ENCODE peak calls at places on chromosomes 11 and 22, in seven cellular contexts. A, I, U, J, O, W and K are unnamed samples.

GRCh38 chr11:82046778-82047177 is 686.9 kb downstream of the FAM181B start:
- DNase-seq in U (no peak), J (no peak), W (no peak), O (no peak), I (no peak), A (no peak), K (no peak)

GRCh38 chr22:44211946-44212930 is 31.5 kb downstream of the PARVG start:
- DNase-seq in O (no peak), J (no peak), W (no peak), U (no peak), I (no peak), A (no peak), K (no peak)

GRCh38 chr22:39206491-39206890 is 38.3 kb downstream of the PDGFB start:
- DNase-seq in J (no peak), W (no peak), U (no peak), I (peak; percentile 16), A (no peak), O (no peak), K (no peak)

GRCh38 chr11:10858505-10859360 is 880 bp upstream of the ZBED5 start:
- DNase-seq in U (peak; percentile 58), J (peak; percentile 31), O (peak; percentile 87), W (peak; percentile 33), A (no peak), I (peak; percentile 63), K (peak; percentile 86)

GRCh38 chr11:118679483-118679882 is at the start of gene TREH:
- DNase-seq in W (no peak), A (no peak), U (no peak), I (no peak), O (no peak), J (no peak), K (no peak)

GRCh38 chr11:16893456-16894076 is 120.6 kb downstream of the PLEKHA7 start:
- DNase-seq in A (no peak), J (no peak), O (no peak), I (no peak), W (no peak), U (no peak), K (no peak)

GRCh38 chr11:113240389-113240788 is 74.0 kb upstream of the TTC12 start:
- DNase-seq in W (no peak), U (no peak), O (peak; percentile 27), A (no peak), I (no peak), J (no peak), K (no peak)

GRCh38 chr11:77080643-77081210 is 14.0 kb downstream of the CAPN5 start:
- DNase-seq in I (no peak), W (peak; percentile 46), U (peak; percentile 31), O (no peak), J (no peak), A (no peak), K (no peak)

GRCh38 chr22:23077627-23078461 is 7.5 kb downstream of the GNAZ start:
- DNase-seq in O (peak; percentile 45), U (no peak), J (no peak), W (no peak), A (no peak), I (no peak), K (peak; percentile 9)

GRCh38 chr11:94655951-94656350 is 88.8 kb downstream of the PIWIL4 start:
- DNase-seq in U (no peak), I (no peak), W (no peak), A (no peak), O (no peak), J (no peak), K (no peak)